ENCODE peak calls at places on chromosomes 4 and X, in four cellular contexts. O, G, A and B are unnamed samples.

GRCh38 chr4:182246401-182247205 is 3.4 kb downstream of the TENM3 start:
- DNase-seq in A (no peak), G (no peak), O (no peak), B (no peak)

GRCh38 chrX:40261955-40262596 is 164.3 kb upstream of the BCOR start:
- DNase-seq in G (no peak), A (no peak), O (no peak), B (no peak)

GRCh38 chr4:82975792-82976191 is 34.8 kb downstream of the LIN54 start:
- DNase-seq in A (no peak), O (no peak), G (no peak), B (no peak)

GRCh38 chrX:33252306-33252825 is 41.0 kb upstream of the DMD start:
- DNase-seq in A (no peak), O (no peak), G (no peak), B (no peak)

GRCh38 chrX:42686706-42687105 is 91.3 kb downstream of the PPP1R2C start:
- DNase-seq in O (no peak), A (no peak), G (no peak), B (peak; percentile 21)

GRCh38 chr4:80374180-80374579 is 38.6 kb downstream of the CFAP299 start:
- DNase-seq in O (no peak), A (no peak), G (no peak), B (no peak)

GRCh38 chr4:139458999-139459398 is 5.1 kb downstream of the RAB33B start:
- DNase-seq in G (no peak), A (no peak), O (no peak), B (no peak)

GRCh38 chr4:170374770-170375169 is 285.0 kb upstream of the AADAT start:
- DNase-seq in G (no peak), A (no peak), O (no peak), B (no peak)